ENCODE peak calls at places on chromosomes 7 and 10, in six cellular contexts. O is chondrocyte; H is stimulated activated CD4-positive, alpha-beta T cell treated with anti-CD3 and anti-CD28 coated beads, Interleukin-1b, Interleukin-23, amount 100 ng/mL, for 24 hours; P is NCI-H2081; J is non-pigmented ciliary epithelial cell; T is activated CD4-positive, alpha-beta T cell treated with anti-CD3 and anti-CD28 coated beads for 36 hours. S is an unnamed sample.

GRCh38 chr10:122326806-122327205 is 47.7 kb upstream of the PLEKHA1 start:
- DNase-seq in P (no peak), T (no peak), O (no peak), H (no peak), J (no peak), S (no peak)

GRCh38 chr10:102245101-102245931 is at the start of gene GBF1:
- DNase-seq in T (peak), J (peak), O (no peak), H (peak), P (peak), S (peak)

GRCh38 chr7:143043391-143043790 is 8.8 kb upstream of the OR6V1 start:
- DNase-seq in P (no peak), T (no peak), J (no peak), O (no peak), H (no peak), S (no peak)

GRCh38 chr10:113447278-113447677 is 105.6 kb upstream of the HABP2 start:
- DNase-seq in O (no peak), H (no peak), P (no peak), T (no peak), J (no peak), S (no peak)

GRCh38 chr7:38795596-38795995 is 113.4 kb downstream of the VPS41 start:
- DNase-seq in H (no peak), O (no peak), P (no peak), J (no peak), T (no peak), S (no peak)

GRCh38 chr10:75344170-75344569 is 57.4 kb downstream of the ZNF503 start:
- DNase-seq in J (no peak), T (no peak), H (no peak), O (no peak), P (no peak), S (no peak)

GRCh38 chr10:28139138-28139537 is 140.3 kb upstream of the ODAD2 start:
- DNase-seq in O (no peak), T (no peak), J (peak), P (no peak), H (no peak), S (no peak)

GRCh38 chr10:18100664-18101063 is 39.6 kb upstream of the CACNB2 start:
- DNase-seq in H (no peak), P (no peak), T (no peak), J (no peak), O (no peak), S (peak)

GRCh38 chr7:5495581-5496375 is 72.1 kb upstream of the TNRC18 start:
- DNase-seq in J (no peak), H (no peak), O (no peak), T (no peak), P (peak), S (no peak)

GRCh38 chr7:34596887-34597286 is 61.1 kb upstream of the NPSR1 start:
- DNase-seq in J (no peak), T (peak), P (peak), O (no peak), H (no peak), S (no peak)

GRCh38 chr7:137880432-137880831 is 33.7 kb upstream of the DGKI start:
- DNase-seq in O (no peak), P (no peak), J (no peak), T (no peak), H (no peak), S (no peak)

GRCh38 chr7:123916240-123916724 is 8.8 kb upstream of the SPAM1 start:
- DNase-seq in H (no peak), P (peak), T (no peak), J (no peak), O (no peak), S (peak)

GRCh38 chr10:55631071-55631654 is 729.9 kb downstream of the ZWINT start:
- DNase-seq in P (peak), H (no peak), J (no peak), T (peak), O (no peak), S (peak)

GRCh38 chr7:119090851-119091250 is 866.3 kb downstream of the ANKRD7 start:
- DNase-seq in H (no peak), J (peak), T (no peak), P (no peak), O (no peak), S (no peak)

GRCh38 chr10:86950349-86950748 is 7.1 kb downstream of the MMRN2 start:
- DNase-seq in J (no peak), H (no peak), O (no peak), T (peak), P (no peak), S (no peak)

GRCh38 chr10:97651773-97652172 is 11.3 kb downstream of the PI4K2A start:
- DNase-seq in J (no peak), O (no peak), P (no peak), T (no peak), H (no peak), S (no peak)

GRCh38 chr10:17244712-17245365 is 16.8 kb downstream of the VIM start:
- DNase-seq in J (no peak), P (no peak), O (no peak), H (no peak), T (no peak), S (no peak)

GRCh38 chr7:116776610-116777289 is 85.6 kb upstream of the CAPZA2 start:
- DNase-seq in H (no peak), O (no peak), P (peak), T (no peak), J (no peak), S (no peak)

GRCh38 chr10:124898493-124898892 is 43.4 kb upstream of the ZRANB1 start:
- DNase-seq in T (no peak), O (no peak), J (no peak), H (no peak), P (no peak), S (no peak)

GRCh38 chr7:34357068-34357467 is 300.9 kb upstream of the NPSR1 start:
- DNase-seq in P (no peak), T (no peak), O (no peak), H (no peak), J (no peak), S (no peak)

GRCh38 chr10:1247598-1248261 is 191.5 kb downstream of the WDR37 start:
- DNase-seq in J (no peak), T (no peak), O (no peak), P (no peak), H (no peak), S (no peak)

S was measured in Kasumi-1.